ENCODE peak calls at places on chromosomes 13 and 19, in six cellular contexts. One of them, this sample, is unnamed. For H3K36me3, the result is how much of the 10 kb centered on the place peaks cover.

GRCh38 chr13:47480941-47481340 is 520.1 kb downstream of the SUCLA2 start:
- DNase-seq in heart left ventricle: no peak
- DNase-seq in body of pancreas: no peak
- DNase-seq in cardiac muscle cell: no peak
- DNase-seq in HAP-1: no peak
- DNase-seq in spleen: no peak
- DNase-seq in this sample: no peak

GRCh38 chr19:43642531-43642930 is 2.9 kb upstream of the CADM4 start:
- DNase-seq in heart left ventricle: no peak
- DNase-seq in HAP-1: no peak
- DNase-seq in cardiac muscle cell: no peak
- DNase-seq in spleen: no peak
- DNase-seq in body of pancreas: no peak
- DNase-seq in this sample: no peak

GRCh38 chr13:105937451-105937850 is 598.0 kb downstream of the EFNB2 start:
- DNase-seq in cardiac muscle cell: no peak
- DNase-seq in body of pancreas: no peak
- DNase-seq in spleen: no peak
- DNase-seq in HAP-1: no peak
- DNase-seq in heart left ventricle: no peak
- DNase-seq in this sample: no peak

GRCh38 chr19:33300016-33300981 is 2.0 kb downstream of the CEBPA start:
- DNase-seq in HAP-1: no peak
- DNase-seq in heart left ventricle: no peak
- DNase-seq in spleen: no peak
- DNase-seq in cardiac muscle cell: no peak
- DNase-seq in body of pancreas: no peak
- DNase-seq in this sample: no peak

GRCh38 chr19:15466851-15467733 is 2.7 kb upstream of the RASAL3 start:
- DNase-seq in heart left ventricle: no peak
- DNase-seq in HAP-1: no peak
- DNase-seq in cardiac muscle cell: no peak
- DNase-seq in spleen: peak
- DNase-seq in body of pancreas: no peak
- DNase-seq in this sample: peak

GRCh38 chr19:40529093-40529954 is 47.3 kb upstream of the SHKBP1 start:
- DNase-seq in body of pancreas: peak
- DNase-seq in spleen: peak
- DNase-seq in HAP-1: peak
- DNase-seq in cardiac muscle cell: peak
- DNase-seq in heart left ventricle: peak
- DNase-seq in this sample: peak

GRCh38 chr19:32824906-32825608 is 44.5 kb downstream of the SLC7A9 start:
- DNase-seq in heart left ventricle: no peak
- DNase-seq in body of pancreas: no peak
- DNase-seq in HAP-1: no peak
- DNase-seq in spleen: no peak
- DNase-seq in cardiac muscle cell: no peak
- DNase-seq in this sample: no peak

GRCh38 chr19:11971045-11971444 is 6.2 kb downstream of the ZNF763 start:
- DNase-seq in HAP-1: no peak
- DNase-seq in cardiac muscle cell: no peak
- DNase-seq in body of pancreas: no peak
- DNase-seq in spleen: no peak
- DNase-seq in heart left ventricle: no peak
- DNase-seq in this sample: no peak

GRCh38 chr19:13872695-13873389 is 4.1 kb upstream of the NANOS3 start:
- DNase-seq in heart left ventricle: peak
- DNase-seq in spleen: no peak
- DNase-seq in cardiac muscle cell: peak
- DNase-seq in HAP-1: no peak
- DNase-seq in body of pancreas: peak
- DNase-seq in this sample: no peak

GRCh38 chr19:16791942-16792341 is 37.3 kb upstream of the SIN3B start:
- DNase-seq in HAP-1: no peak
- DNase-seq in body of pancreas: no peak
- DNase-seq in spleen: peak
- DNase-seq in heart left ventricle: no peak
- DNase-seq in cardiac muscle cell: no peak
- DNase-seq in this sample: no peak

GRCh38 chr19:41016488-41017071 is 25.5 kb downstream of the CYP2B6 start:
- DNase-seq in heart left ventricle: no peak
- DNase-seq in body of pancreas: no peak
- DNase-seq in cardiac muscle cell: no peak
- DNase-seq in HAP-1: no peak
- DNase-seq in spleen: no peak
- DNase-seq in this sample: no peak

GRCh38 chr13:30037766-30038165 is 187.3 kb upstream of the UBL3 start:
- DNase-seq in body of pancreas: no peak
- DNase-seq in cardiac muscle cell: no peak
- DNase-seq in spleen: no peak
- DNase-seq in heart left ventricle: no peak
- DNase-seq in HAP-1: no peak
- DNase-seq in this sample: no peak

GRCh38 chr13:109200556-109200955 is 571.1 kb downstream of the MYO16 start:
- DNase-seq in HAP-1: no peak
- DNase-seq in body of pancreas: no peak
- DNase-seq in heart left ventricle: no peak
- DNase-seq in cardiac muscle cell: no peak
- DNase-seq in spleen: no peak
- DNase-seq in this sample: no peak

GRCh38 chr13:113897161-113897560 is 33.3 kb upstream of the GAS6 start:
- DNase-seq in body of pancreas: no peak
- DNase-seq in heart left ventricle: no peak
- DNase-seq in spleen: no peak
- DNase-seq in HAP-1: no peak
- DNase-seq in cardiac muscle cell: no peak
- DNase-seq in this sample: no peak

GRCh38 chr19:4327252-4327876 is 11.3 kb downstream of the STAP2 start:
- DNase-seq in heart left ventricle: peak
- DNase-seq in body of pancreas: peak
- DNase-seq in spleen: peak
- DNase-seq in cardiac muscle cell: peak
- DNase-seq in HAP-1: peak
- DNase-seq in this sample: peak

GRCh38 chr13:114235697-114236096 is 1.0 kb downstream of the CDC16 start:
- DNase-seq in HAP-1: no peak
- DNase-seq in spleen: no peak
- DNase-seq in body of pancreas: no peak
- DNase-seq in heart left ventricle: no peak
- DNase-seq in cardiac muscle cell: no peak
- DNase-seq in this sample: no peak

GRCh38 chr13:104310861-104311260 is 1244.6 kb upstream of the SLC10A2 start:
- DNase-seq in HAP-1: no peak
- DNase-seq in spleen: no peak
- DNase-seq in body of pancreas: no peak
- DNase-seq in heart left ventricle: no peak
- DNase-seq in cardiac muscle cell: no peak
- DNase-seq in this sample: no peak

GRCh38 chr19:2782357-2782935 is 627 bp downstream of the SGTA start:
- DNase-seq in cardiac muscle cell: no peak
- DNase-seq in HAP-1: no peak
- DNase-seq in body of pancreas: no peak
- DNase-seq in spleen: no peak
- DNase-seq in heart left ventricle: no peak
- DNase-seq in this sample: no peak

GRCh38 chr13:84400711-84401110 is 518.4 kb upstream of the SLITRK1 start:
- DNase-seq in spleen: no peak
- DNase-seq in body of pancreas: no peak
- DNase-seq in heart left ventricle: no peak
- DNase-seq in HAP-1: no peak
- DNase-seq in cardiac muscle cell: no peak
- DNase-seq in this sample: no peak

GRCh38 chr19:6791237-6791636 is 18.7 kb downstream of the VAV1 start:
- DNase-seq in cardiac muscle cell: no peak
- DNase-seq in spleen: no peak
- DNase-seq in heart left ventricle: no peak
- DNase-seq in body of pancreas: no peak
- DNase-seq in HAP-1: no peak
- DNase-seq in this sample: no peak

GRCh38 chr13:28753208-28753892 is 34.6 kb upstream of the SLC46A3 start:
- DNase-seq in spleen: no peak
- DNase-seq in heart left ventricle: peak
- DNase-seq in HAP-1: peak
- DNase-seq in body of pancreas: peak
- DNase-seq in cardiac muscle cell: peak
- DNase-seq in this sample: no peak

GRCh38 chr19:9986787-9987281 is 23.5 kb downstream of the COL5A3 start:
- DNase-seq in HAP-1: no peak
- DNase-seq in cardiac muscle cell: no peak
- DNase-seq in spleen: no peak
- DNase-seq in body of pancreas: peak
- DNase-seq in heart left ventricle: peak
- DNase-seq in this sample: no peak

GRCh38 chr13:32272021-32272695 is 43.0 kb downstream of the ZAR1L start:
- DNase-seq in body of pancreas: no peak
- DNase-seq in cardiac muscle cell: no peak
- DNase-seq in spleen: no peak
- DNase-seq in HAP-1: no peak
- DNase-seq in heart left ventricle: no peak
- DNase-seq in this sample: no peak
- H3K36me3 ChIP-seq in body of pancreas: under half
- H3K36me3 ChIP-seq in cardiac muscle cell: under half
- H3K36me3 ChIP-seq in spleen: under half
- H3K36me3 ChIP-seq in HAP-1: under half
- H3K36me3 ChIP-seq in heart left ventricle: under half
- H3K36me3 ChIP-seq in this sample: under half

GRCh38 chr19:35498220-35498619 is 8.0 kb upstream of the KRTDAP start:
- DNase-seq in HAP-1: no peak
- DNase-seq in cardiac muscle cell: no peak
- DNase-seq in spleen: no peak
- DNase-seq in body of pancreas: no peak
- DNase-seq in heart left ventricle: no peak
- DNase-seq in this sample: no peak
- H3K36me3 ChIP-seq in HAP-1: under half
- H3K36me3 ChIP-seq in cardiac muscle cell: under half
- H3K36me3 ChIP-seq in spleen: under half
- H3K36me3 ChIP-seq in body of pancreas: under half
- H3K36me3 ChIP-seq in heart left ventricle: under half
- H3K36me3 ChIP-seq in this sample: under half

GRCh38 chr13:107438251-107438650 is 777.1 kb downstream of the LIG4 start:
- DNase-seq in body of pancreas: no peak
- DNase-seq in HAP-1: no peak
- DNase-seq in cardiac muscle cell: no peak
- DNase-seq in heart left ventricle: no peak
- DNase-seq in spleen: no peak
- DNase-seq in this sample: no peak

DNA sequence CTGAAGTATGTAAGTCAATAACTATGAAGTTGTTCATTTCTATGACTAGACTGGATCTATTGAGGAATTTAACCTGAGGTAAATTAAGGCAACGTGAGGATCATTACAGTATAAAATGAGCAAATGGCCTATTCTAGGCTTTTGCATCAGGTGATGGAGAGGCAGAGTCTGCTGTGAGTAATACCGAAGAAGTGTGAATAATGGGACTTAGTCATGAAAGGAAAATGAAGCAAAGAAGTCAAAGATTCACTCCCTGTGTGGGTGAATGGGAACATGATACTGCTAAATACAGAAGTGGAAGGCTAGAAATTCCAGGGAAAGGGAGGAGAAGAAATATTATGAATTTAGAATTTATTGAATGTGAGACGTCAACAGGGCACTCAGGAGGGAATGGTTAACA is 774.1 kb downstream of the LIG4 start:
- DNase-seq in body of pancreas: no peak
- DNase-seq in spleen: no peak
- DNase-seq in HAP-1: no peak
- DNase-seq in cardiac muscle cell: no peak
- DNase-seq in heart left ventricle: no peak
- DNase-seq in this sample: no peak
- H3K36me3 ChIP-seq in body of pancreas: under half
- H3K36me3 ChIP-seq in spleen: under half
- H3K36me3 ChIP-seq in HAP-1: under half
- H3K36me3 ChIP-seq in cardiac muscle cell: under half
- H3K36me3 ChIP-seq in heart left ventricle: under half
- H3K36me3 ChIP-seq in this sample: under half

GRCh38 chr13:40240293-40240692 is 426.1 kb downstream of the FOXO1 start:
- DNase-seq in body of pancreas: no peak
- DNase-seq in HAP-1: no peak
- DNase-seq in spleen: no peak
- DNase-seq in cardiac muscle cell: no peak
- DNase-seq in heart left ventricle: no peak
- DNase-seq in this sample: no peak

GRCh38 chr13:40238761-40239160 is 427.7 kb downstream of the FOXO1 start:
- DNase-seq in body of pancreas: no peak
- DNase-seq in cardiac muscle cell: no peak
- DNase-seq in spleen: no peak
- DNase-seq in HAP-1: no peak
- DNase-seq in heart left ventricle: no peak
- DNase-seq in this sample: no peak

GRCh38 chr13:40235160-40235796 is 431.2 kb downstream of the FOXO1 start:
- DNase-seq in HAP-1: no peak
- DNase-seq in cardiac muscle cell: no peak
- DNase-seq in spleen: no peak
- DNase-seq in heart left ventricle: no peak
- DNase-seq in body of pancreas: no peak
- DNase-seq in this sample: no peak

GRCh38 chr13:40233731-40234195 is 432.7 kb downstream of the FOXO1 start:
- DNase-seq in body of pancreas: no peak
- DNase-seq in heart left ventricle: peak
- DNase-seq in HAP-1: no peak
- DNase-seq in cardiac muscle cell: no peak
- DNase-seq in spleen: no peak
- DNase-seq in this sample: no peak

DNA sequence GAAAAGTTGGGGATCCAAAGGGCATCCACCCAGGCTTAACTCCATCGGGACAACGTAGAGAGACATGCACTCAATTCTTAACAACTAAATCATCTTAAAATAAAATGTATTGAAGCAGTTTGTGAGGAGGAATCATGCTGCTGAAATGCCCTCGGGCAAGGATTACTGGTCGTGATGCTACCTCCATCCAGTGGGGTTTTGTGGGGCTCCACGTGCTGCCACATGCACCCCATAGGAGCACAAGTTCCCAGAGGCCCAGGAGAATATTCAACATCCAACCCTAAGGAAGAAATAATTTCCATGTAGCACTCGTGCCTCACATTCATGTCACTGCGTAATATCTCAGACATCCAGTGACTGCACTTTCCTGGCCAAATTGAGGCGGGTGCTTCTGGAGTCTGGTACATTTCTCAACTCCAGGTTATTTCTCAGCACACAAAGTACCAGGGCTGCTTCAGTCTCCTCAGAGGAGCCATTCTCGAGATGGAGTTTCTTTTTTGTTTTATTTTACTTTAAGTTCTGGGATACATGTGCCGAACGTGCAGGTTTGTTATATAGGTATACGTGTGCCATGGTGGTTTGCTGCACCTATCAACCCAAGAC is 429.8 kb downstream of the FOXO1 start:
- DNase-seq in cardiac muscle cell: no peak
- DNase-seq in spleen: no peak
- DNase-seq in heart left ventricle: peak
- DNase-seq in HAP-1: no peak
- DNase-seq in body of pancreas: peak
- DNase-seq in this sample: no peak
- H3K36me3 ChIP-seq in cardiac muscle cell: under half
- H3K36me3 ChIP-seq in spleen: under half
- H3K36me3 ChIP-seq in heart left ventricle: under half
- H3K36me3 ChIP-seq in HAP-1: under half
- H3K36me3 ChIP-seq in body of pancreas: under half
- H3K36me3 ChIP-seq in this sample: under half